ENCODE peak calls at places on chromosomes 7 and 10, in seven cellular contexts. G, X, J, F, T, W and O are unnamed samples.
A peak's percentile ranks its signal among the peaks of the same experiment; 100 is the strongest.

GRCh38 chr7:2000153-2000687 is 232.5 kb downstream of the MAD1L1 start:
- DNase-seq in T (no peak), X (no peak), J (no peak), F (no peak), W (no peak), G (no peak), O (no peak)

GRCh38 chr10:7408003-7408493 is 2.8 kb downstream of the SFMBT2 start:
- DNase-seq in X (peak; percentile 68), F (peak; percentile 66), G (no peak), T (no peak), J (no peak), W (peak; percentile 64), O (no peak)

GRCh38 chr7:157743781-157744525 is 407.1 kb downstream of the DNAJB6 start:
- DNase-seq in J (no peak), F (no peak), G (no peak), T (no peak), X (no peak), W (no peak), O (no peak)

GRCh38 chr7:157429001-157429679 is 92.3 kb downstream of the DNAJB6 start:
- DNase-seq in G (peak; percentile 5), T (no peak), X (no peak), W (no peak), J (no peak), F (no peak), O (no peak)

GRCh38 chr7:141550694-141551079 is 523 bp upstream of the AGK start:
- DNase-seq in W (no peak), F (no peak), J (no peak), X (peak; percentile 2), T (no peak), G (no peak), O (no peak)

GRCh38 chr10:97012470-97012869 is 173.3 kb downstream of the SLIT1 start:
- DNase-seq in J (no peak), X (no peak), G (no peak), W (no peak), F (no peak), T (no peak), O (no peak)

GRCh38 chr7:36036590-36036989 is 116.5 kb upstream of the EEPD1 start:
- DNase-seq in W (no peak), T (no peak), F (peak; percentile 84), X (peak; percentile 44), G (no peak), J (no peak), O (no peak)

GRCh38 chr10:11756766-11757315 is 14.7 kb downstream of the ECHDC3 start:
- DNase-seq in X (no peak), T (no peak), F (no peak), J (no peak), G (no peak), W (no peak), O (no peak)

GRCh38 chr10:131806146-131806545 is 94.7 kb upstream of the PPP2R2D start:
- DNase-seq in T (no peak), G (no peak), X (no peak), W (no peak), J (peak; percentile 10), F (no peak), O (no peak)

GRCh38 chr7:29146082-29146706 is at the start of gene CPVL:
- DNase-seq in F (peak; percentile 91), X (peak; percentile 69), G (peak; percentile 92), J (peak; percentile 28), W (peak; percentile 55), T (no peak), O (peak; percentile 57)

GRCh38 chr10:102342958-102343357 is 52.5 kb upstream of the NFKB2 start:
- DNase-seq in W (no peak), G (no peak), X (no peak), J (no peak), T (no peak), F (peak; percentile 18), O (no peak)

GRCh38 chr10:485776-486572 is 203.5 kb downstream of the DIP2C start:
- DNase-seq in T (no peak), J (peak; percentile 23), G (peak; percentile 16), X (no peak), W (no peak), F (no peak), O (no peak)

GRCh38 chr10:29595146-29595545 is 39.6 kb downstream of the SVIL start:
- DNase-seq in J (no peak), W (no peak), G (no peak), F (no peak), T (no peak), X (no peak), O (no peak)
- H3K4me1 ChIP-seq in J (peaks cover 47% of the 10 kb centered on the region), W (peaks cover 96% of the 10 kb centered on the region), G (peaks cover 10% of the 10 kb centered on the region), F (peaks cover 1% of the 10 kb centered on the region), T (peaks cover 13% of the 10 kb centered on the region), X (peaks cover 13% of the 10 kb centered on the region), O (no peaks in the 10 kb centered on the region)

DNA sequence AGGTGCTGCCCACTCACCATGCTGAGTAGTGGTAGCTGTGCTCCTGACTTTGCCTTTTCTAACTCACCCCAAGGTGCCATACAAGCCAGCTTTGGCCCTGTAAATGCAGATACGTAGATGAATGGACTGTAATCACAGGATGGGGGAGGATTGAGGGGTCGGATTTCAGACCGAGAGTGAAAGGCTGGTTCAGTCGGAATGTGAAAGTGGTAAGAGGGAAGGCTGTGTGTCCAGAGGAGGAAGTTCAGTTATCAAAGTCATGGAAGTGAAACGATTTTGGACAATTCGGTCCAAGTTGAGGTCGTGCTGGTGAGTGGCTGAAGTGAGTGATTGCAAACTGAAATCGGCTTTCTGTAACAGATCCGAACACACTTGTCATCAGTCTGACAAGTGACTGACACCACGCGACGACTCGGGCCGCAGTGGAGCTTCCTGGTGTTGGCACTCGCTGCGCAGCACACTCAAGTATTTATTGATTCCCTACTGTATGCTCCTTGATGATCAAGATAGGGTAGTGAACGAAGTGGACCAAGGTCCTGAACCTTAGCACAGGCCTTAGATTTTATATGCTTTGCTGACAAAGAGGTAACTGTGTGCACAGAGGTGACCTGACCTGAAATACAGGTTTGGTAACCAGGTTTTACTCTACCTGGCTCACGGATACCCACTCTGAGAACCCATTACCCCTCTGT is 10.5 kb downstream of the ZNF282 start:
- DNase-seq in J (no peak), G (no peak), X (no peak), W (no peak), F (no peak), T (no peak), O (no peak)
- H3K36me3 ChIP-seq in J (peaks cover 68% of the 10 kb centered on the region), G (peaks cover 6% of the 10 kb centered on the region), X (peaks cover 73% of the 10 kb centered on the region), W (peaks cover 5% of the 10 kb centered on the region), F (peaks cover 10% of the 10 kb centered on the region), T (peaks cover 16% of the 10 kb centered on the region), O (peaks cover 37% of the 10 kb centered on the region)

DNA sequence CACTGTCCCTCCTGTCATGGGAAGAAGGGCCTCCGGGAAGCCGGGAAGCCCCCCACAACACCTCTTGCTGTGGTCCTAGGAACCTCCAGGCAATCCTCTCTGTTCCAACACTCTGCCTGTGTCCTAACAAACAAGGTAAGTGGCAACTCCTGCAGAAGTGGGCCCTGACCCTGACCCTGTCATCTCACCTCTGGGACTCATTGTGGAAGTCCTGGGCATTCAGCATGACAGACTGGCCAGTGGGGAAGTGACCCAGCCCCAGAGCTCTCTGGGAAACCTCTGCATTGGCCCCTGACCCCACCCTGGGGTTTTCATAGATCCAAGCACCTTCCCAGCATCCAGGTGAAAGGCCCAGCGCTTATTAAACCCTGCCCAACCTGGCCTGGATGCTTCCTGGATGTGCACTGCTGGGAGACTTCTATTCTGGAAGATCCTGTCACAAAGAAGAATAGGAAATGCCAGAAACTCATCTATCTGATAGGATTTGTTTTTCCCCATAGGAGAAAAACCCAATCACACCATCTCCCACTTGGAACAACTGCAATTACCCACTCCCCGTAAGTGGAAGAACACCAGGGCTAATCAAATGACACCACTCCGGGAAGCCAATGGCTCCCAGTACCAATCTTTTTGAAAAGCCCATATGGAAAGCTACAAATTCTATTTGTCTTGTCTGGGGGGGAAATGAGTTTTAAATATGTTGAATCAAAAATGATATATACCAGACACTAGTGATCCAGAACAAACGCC is 24.3 kb downstream of the LEP start:
- DNase-seq in X (no peak), J (no peak), T (no peak), F (no peak), W (no peak), G (no peak), O (no peak)
- H3K4me1 ChIP-seq in X (no peaks in the 10 kb centered on the region), J (peaks cover 40% of the 10 kb centered on the region), T (no peaks in the 10 kb centered on the region), F (peaks cover 4% of the 10 kb centered on the region), W (no peaks in the 10 kb centered on the region), G (peaks cover 20% of the 10 kb centered on the region), O (peaks cover 4% of the 10 kb centered on the region)

DNA sequence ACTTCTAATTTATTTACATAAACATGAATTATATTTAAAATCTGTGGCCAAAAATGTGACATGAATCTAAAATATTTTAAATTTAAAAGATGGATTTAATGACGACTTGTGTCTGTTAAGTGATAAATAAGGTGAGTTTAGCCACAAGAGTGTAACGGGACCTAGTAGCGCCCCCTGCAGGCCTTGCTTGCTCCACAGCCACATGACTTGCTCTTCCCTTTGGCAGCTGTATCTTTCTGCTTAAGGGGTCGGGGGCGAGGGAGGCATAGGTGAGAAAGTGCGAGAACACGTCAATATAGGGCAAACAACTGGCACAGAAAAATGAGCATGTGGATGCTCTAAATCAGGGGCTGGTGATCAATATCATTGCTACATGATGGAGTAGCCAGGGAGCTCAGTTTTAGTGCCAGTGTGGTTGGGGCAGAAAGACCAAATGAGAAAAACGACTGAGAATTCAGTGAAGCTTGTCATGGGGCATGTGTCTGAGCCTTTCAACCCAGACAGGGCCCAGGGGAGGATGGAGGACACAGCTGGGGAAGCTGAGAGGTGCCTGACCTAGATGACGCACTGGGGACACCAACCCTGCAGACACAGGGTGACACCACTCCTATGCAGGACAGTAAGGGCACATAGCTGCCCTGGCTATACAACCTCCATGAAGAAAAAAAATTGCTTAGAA is 49.8 kb downstream of the PAXIP1 start:
- DNase-seq in W (peak; percentile 55), J (peak; percentile 71), T (peak; percentile 24), X (peak; percentile 77), G (no peak), F (peak; percentile 79), O (peak; percentile 45)
- H3K36me3 ChIP-seq in W (peaks cover 5% of the 10 kb centered on the region), J (peaks cover 16% of the 10 kb centered on the region), T (peaks cover 40% of the 10 kb centered on the region), X (peaks cover 17% of the 10 kb centered on the region), G (peaks cover 5% of the 10 kb centered on the region), F (no peaks in the 10 kb centered on the region), O (peaks cover 7% of the 10 kb centered on the region)

GRCh38 chr10:79166741-79167140 is 98.0 kb downstream of the ZMIZ1 start:
- DNase-seq in T (no peak), W (no peak), X (no peak), G (no peak), J (no peak), F (no peak), O (no peak)

GRCh38 chr10:79164075-79164474 is 95.3 kb downstream of the ZMIZ1 start:
- DNase-seq in F (no peak), W (no peak), X (no peak), J (no peak), G (no peak), T (no peak), O (no peak)

GRCh38 chr10:79163663-79163970 is 94.9 kb downstream of the ZMIZ1 start:
- DNase-seq in J (no peak), G (no peak), F (no peak), T (no peak), W (no peak), X (no peak), O (no peak)

GRCh38 chr10:79166312-79166721 is 97.6 kb downstream of the ZMIZ1 start:
- DNase-seq in W (no peak), J (no peak), F (no peak), X (no peak), T (no peak), G (no peak), O (no peak)

DNA sequence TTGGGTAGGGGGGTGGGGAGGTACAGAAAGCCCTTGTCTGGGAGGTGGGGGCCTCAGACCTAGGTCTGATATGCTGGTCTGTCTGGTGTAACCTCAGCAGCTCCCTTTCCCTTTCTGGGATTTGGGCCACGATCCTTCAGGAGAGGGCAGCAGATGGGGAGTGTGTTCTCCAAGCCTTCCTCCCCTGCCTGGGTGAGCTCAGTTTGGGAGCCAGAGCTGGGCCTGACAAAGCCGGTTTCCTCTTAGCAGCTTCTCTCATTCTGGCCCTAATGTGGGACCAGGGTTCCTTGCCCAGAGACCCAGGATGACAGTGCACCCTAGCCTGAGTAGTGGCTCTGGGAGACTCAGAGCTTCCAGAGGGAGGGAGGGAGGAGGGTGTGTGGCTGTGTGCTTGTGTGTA is 96.3 kb downstream of the ZMIZ1 start:
- DNase-seq in W (no peak), F (no peak), X (no peak), T (no peak), G (no peak), J (no peak), O (no peak)
- H3K4me1 ChIP-seq in W (peaks cover 64% of the 10 kb centered on the region), F (no peaks in the 10 kb centered on the region), X (peaks cover 22% of the 10 kb centered on the region), T (peaks cover 22% of the 10 kb centered on the region), G (peaks cover 2% of the 10 kb centered on the region), J (peaks cover 58% of the 10 kb centered on the region), O (peaks cover 4% of the 10 kb centered on the region)